ENCODE peak calls at places on chromosome 2, in nine cellular contexts. Y is neuronal stem cell, J is heart left ventricle, F is BJ, H is uterus, C is Karpas-422, Q is HCT116, U is OCI-LY7, L is neural progenitor cell. O is an unnamed sample.

GRCh38 chr2:102592601-102593000 is 26.8 kb upstream of the SLC9A2 start:
- DNase-seq in Y (no peak), J (no peak), F (no peak), H (no peak), C (peak; percentile 53), Q (no peak), U (no peak), L (peak; percentile 19), O (no peak)

GRCh38 chr2:109374548-109375130 is 239.1 kb downstream of the SEPTIN10 start:
- DNase-seq in Y (no peak), J (peak; percentile 9), F (no peak), H (no peak), C (no peak), Q (no peak), U (no peak), L (no peak), O (no peak)

GRCh38 chr2:237437566-237437965 is 23.6 kb upstream of the COL6A3 start:
- DNase-seq in Y (no peak), J (no peak), F (no peak), H (no peak), C (peak; percentile 21), Q (no peak), U (no peak), L (no peak), O (no peak)

GRCh38 chr2:37599688-37600525 is 71.5 kb downstream of the CDC42EP3 start:
- DNase-seq in Y (no peak), J (no peak), F (no peak), H (no peak), C (no peak), Q (no peak), U (no peak), L (no peak), O (no peak)

GRCh38 chr2:130807659-130808385 is 28.9 kb upstream of the ARHGEF4 start:
- DNase-seq in Y (no peak), J (no peak), F (no peak), H (no peak), C (no peak), Q (no peak), U (no peak), L (no peak), O (no peak)

GRCh38 chr2:100986157-100986556 is 15.9 kb upstream of the RPL31 start:
- DNase-seq in Y (no peak), J (no peak), F (no peak), H (no peak), C (no peak), Q (no peak), U (no peak), L (no peak), O (no peak)

GRCh38 chr2:196979976-196980375 is 53.5 kb upstream of the PGAP1 start:
- DNase-seq in Y (no peak), J (no peak), F (no peak), H (no peak), C (no peak), Q (no peak), U (no peak), L (no peak), O (no peak)

GRCh38 chr2:86336350-86337234 is 834 bp downstream of the REEP1 start:
- DNase-seq in Y (peak; percentile 15), J (no peak), F (no peak), H (no peak), C (no peak), Q (no peak), U (no peak), L (peak; percentile 55), O (no peak)

GRCh38 chr2:230812041-230812440 is 52.7 kb upstream of the ITM2C start:
- DNase-seq in Y (no peak), J (no peak), F (no peak), H (no peak), C (no peak), Q (no peak), U (no peak), L (no peak), O (no peak)

GRCh38 chr2:37167636-37168182 is 10.9 kb upstream of the EIF2AK2 start:
- DNase-seq in Y (no peak), J (no peak), F (no peak), H (no peak), C (no peak), Q (no peak), U (no peak), L (no peak), O (no peak)

GRCh38 chr2:9758741-9759140 is 84.5 kb upstream of the TAF1B start:
- DNase-seq in Y (no peak), J (no peak), F (no peak), H (no peak), C (no peak), Q (no peak), U (no peak), L (no peak), O (no peak)

GRCh38 chr2:55026202-55026601 is 24.0 kb downstream of the RTN4 start:
- DNase-seq in Y (no peak), J (no peak), F (no peak), H (no peak), C (no peak), Q (no peak), U (peak; percentile 48), L (no peak), O (no peak)

GRCh38 chr2:174376967-174377366 is 18.6 kb upstream of the SCRN3 start:
- DNase-seq in Y (no peak), J (no peak), F (no peak), H (no peak), C (no peak), Q (no peak), U (no peak), L (no peak), O (no peak)

GRCh38 chr2:73033766-73034381 is 37.6 kb downstream of the SFXN5 start:
- DNase-seq in Y (no peak), J (no peak), F (no peak), H (no peak), C (no peak), Q (no peak), U (no peak), L (no peak), O (no peak)

GRCh38 chr2:1628893-1629292 is 115.4 kb downstream of the PXDN start:
- DNase-seq in Y (no peak), J (no peak), F (no peak), H (peak; percentile 67), C (no peak), Q (no peak), U (no peak), L (no peak), O (peak; percentile 63)

GRCh38 chr2:68251855-68252406 is 401 bp downstream of the PPP3R1 start:
- DNase-seq in Y (peak; percentile 33), J (peak; percentile 33), F (no peak), H (peak; percentile 33), C (peak; percentile 78), Q (no peak), U (peak; percentile 60), L (peak; percentile 72), O (peak; percentile 35)

GRCh38 chr2:216700088-216700567 is 4.8 kb upstream of the IGFBP5 start:
- DNase-seq in Y (no peak), J (no peak), F (no peak), H (no peak), C (no peak), Q (no peak), U (no peak), L (no peak), O (no peak)

DNA sequence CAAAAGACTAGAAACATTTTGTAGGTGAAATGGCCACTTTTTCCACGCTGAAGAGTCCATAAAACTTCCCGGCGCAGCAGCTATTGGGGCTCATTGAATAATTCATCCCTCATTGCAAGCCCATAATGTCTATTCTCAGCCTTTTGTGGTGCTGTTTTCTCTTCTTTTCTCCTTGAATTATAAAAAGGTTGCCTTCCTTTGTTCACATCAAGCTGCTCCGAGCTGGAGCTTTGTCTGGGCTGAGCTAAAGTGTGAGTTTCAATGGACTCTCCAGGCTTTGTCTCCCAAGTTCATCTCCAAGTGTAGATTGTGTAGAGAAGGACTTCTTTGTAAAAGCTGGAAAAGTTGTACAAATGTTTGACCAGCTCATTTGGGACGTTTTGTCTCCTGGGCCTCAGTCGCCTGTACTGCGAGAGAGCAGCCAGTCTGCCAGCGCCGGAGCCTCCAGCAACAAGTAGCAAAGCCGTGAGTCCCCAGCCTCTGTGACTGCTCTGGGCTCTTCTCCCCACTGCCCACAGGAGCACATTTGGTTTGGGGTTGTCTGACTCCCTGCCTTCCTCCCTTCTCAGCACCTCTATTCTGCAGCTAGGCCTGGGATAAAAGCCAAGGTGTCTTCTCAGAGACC is 6.6 kb downstream of the PAX3 start:
- DNase-seq in Y (no peak), J (no peak), F (no peak), H (no peak), C (no peak), Q (no peak), U (no peak), L (peak; percentile 49), O (no peak)
- H3K4me3 ChIP-seq in Y (no peak overlapping the region), J (no peak overlapping the region), F (no peak overlapping the region), H (no peak overlapping the region), C (no peak overlapping the region), Q (no peak overlapping the region), U (no peak overlapping the region), L (no peak overlapping the region), O (no peak overlapping the region)

GRCh38 chr2:200873561-200873960 is 9.1 kb upstream of the CLK1 start:
- DNase-seq in Y (no peak), J (no peak), F (no peak), H (no peak), C (no peak), Q (no peak), U (no peak), L (no peak), O (no peak)
- H3K36me3 ChIP-seq in Y (peaks cover 12% of the 10 kb centered on the region), J (peaks cover 80% of the 10 kb centered on the region), F (peaks cover 3% of the 10 kb centered on the region), H (no peaks in the 10 kb centered on the region), C (peaks cover 48% of the 10 kb centered on the region), Q (peaks cover 9% of the 10 kb centered on the region), U (peaks cover 88% of the 10 kb centered on the region), L (peaks cover 7% of the 10 kb centered on the region), O (peaks cover 11% of the 10 kb centered on the region)

GRCh38 chr2:171036532-171036931 is 107.5 kb downstream of the GORASP2 start:
- DNase-seq in Y (no peak), J (no peak), F (no peak), H (no peak), C (no peak), Q (no peak), U (no peak), L (no peak), O (no peak)
- H3K4me3 ChIP-seq in Y (no peak overlapping the region), J (no peak overlapping the region), F (no peak overlapping the region), H (no peak overlapping the region), C (no peak overlapping the region), Q (no peak overlapping the region), U (no peak overlapping the region), L (no peak overlapping the region), O (no peak overlapping the region)

GRCh38 chr2:144409241-144409640 is 110.7 kb downstream of the ZEB2 start:
- DNase-seq in Y (no peak), J (no peak), F (no peak), H (no peak), C (no peak), Q (no peak), U (no peak), L (no peak), O (no peak)

GRCh38 chr2:144404621-144405312 is 115.2 kb downstream of the ZEB2 start:
- DNase-seq in Y (no peak), J (no peak), F (no peak), H (no peak), C (no peak), Q (no peak), U (no peak), L (no peak), O (no peak)

GRCh38 chr2:144405313-144405710 is 114.6 kb downstream of the ZEB2 start:
- DNase-seq in Y (no peak), J (no peak), F (no peak), H (no peak), C (no peak), Q (no peak), U (no peak), L (no peak), O (no peak)

GRCh38 chr2:144406111-144406788 is 113.7 kb downstream of the ZEB2 start:
- DNase-seq in Y (no peak), J (no peak), F (no peak), H (no peak), C (no peak), Q (no peak), U (no peak), L (no peak), O (no peak)

GRCh38 chr2:144407262-144407661 is 112.7 kb downstream of the ZEB2 start:
- DNase-seq in Y (no peak), J (no peak), F (no peak), H (no peak), C (no peak), Q (no peak), U (no peak), L (no peak), O (no peak)
- H3K36me3 ChIP-seq in Y (peaks cover 3% of the 10 kb centered on the region), J (peaks cover 56% of the 10 kb centered on the region), F (peaks cover 3% of the 10 kb centered on the region), H (no peaks in the 10 kb centered on the region), C (peaks cover 8% of the 10 kb centered on the region), Q (no peaks in the 10 kb centered on the region), U (no peaks in the 10 kb centered on the region), L (peaks cover 9% of the 10 kb centered on the region), O (peaks cover 48% of the 10 kb centered on the region)